ENCODE peak calls at places on chromosome 4, in four cellular contexts. One of them, this sample, is unnamed.

GRCh38 chr4:82677327-82677726 is 115.5 kb upstream of the TMEM150C start:
- DNase-seq in left lung: no peak
- DNase-seq in activated CD4-positive, alpha-beta T cell treated with anti-CD3 and anti-CD28 coated beads, Interleukin-2, amount 10 ng/mL, durations not matched to agents 7 days and 5 days: no peak
- DNase-seq in fibroblast of pulmonary artery: no peak
- DNase-seq in this sample: no peak

GRCh38 chr4:80215449-80216052 is 18.2 kb downstream of the PRDM8 start:
- DNase-seq in fibroblast of pulmonary artery: peak; percentile 66
- DNase-seq in activated CD4-positive, alpha-beta T cell treated with anti-CD3 and anti-CD28 coated beads, Interleukin-2, amount 10 ng/mL, durations not matched to agents 7 days and 5 days: no peak
- DNase-seq in left lung: no peak
- DNase-seq in this sample: no peak

GRCh38 chr4:101346562-101347266 is 612 bp downstream of the PPP3CA start:
- DNase-seq in activated CD4-positive, alpha-beta T cell treated with anti-CD3 and anti-CD28 coated beads, Interleukin-2, amount 10 ng/mL, durations not matched to agents 7 days and 5 days: peak; percentile 59
- DNase-seq in left lung: peak; percentile 90
- DNase-seq in fibroblast of pulmonary artery: peak; percentile 74
- DNase-seq in this sample: peak; percentile 50

GRCh38 chr4:88533937-88534750 is 10.6 kb upstream of the PYURF start:
- DNase-seq in left lung: no peak
- DNase-seq in fibroblast of pulmonary artery: peak; percentile 61
- DNase-seq in activated CD4-positive, alpha-beta T cell treated with anti-CD3 and anti-CD28 coated beads, Interleukin-2, amount 10 ng/mL, durations not matched to agents 7 days and 5 days: no peak
- DNase-seq in this sample: no peak

GRCh38 chr4:173130671-173131070 is 37.9 kb upstream of the GALNT7 start:
- DNase-seq in fibroblast of pulmonary artery: no peak
- DNase-seq in left lung: no peak
- DNase-seq in activated CD4-positive, alpha-beta T cell treated with anti-CD3 and anti-CD28 coated beads, Interleukin-2, amount 10 ng/mL, durations not matched to agents 7 days and 5 days: no peak
- DNase-seq in this sample: no peak

GRCh38 chr4:151567056-151567455 is 158.1 kb downstream of the FHIP1A start:
- DNase-seq in activated CD4-positive, alpha-beta T cell treated with anti-CD3 and anti-CD28 coated beads, Interleukin-2, amount 10 ng/mL, durations not matched to agents 7 days and 5 days: no peak
- DNase-seq in left lung: no peak
- DNase-seq in fibroblast of pulmonary artery: no peak
- DNase-seq in this sample: no peak

GRCh38 chr4:682490-683172 is 6.3 kb downstream of the SLC49A3 start:
- DNase-seq in left lung: peak; percentile 73
- DNase-seq in fibroblast of pulmonary artery: no peak
- DNase-seq in activated CD4-positive, alpha-beta T cell treated with anti-CD3 and anti-CD28 coated beads, Interleukin-2, amount 10 ng/mL, durations not matched to agents 7 days and 5 days: no peak
- DNase-seq in this sample: no peak

GRCh38 chr4:52856802-52857201 is 5.3 kb upstream of the RASL11B start:
- DNase-seq in activated CD4-positive, alpha-beta T cell treated with anti-CD3 and anti-CD28 coated beads, Interleukin-2, amount 10 ng/mL, durations not matched to agents 7 days and 5 days: peak; percentile 21
- DNase-seq in fibroblast of pulmonary artery: no peak
- DNase-seq in left lung: no peak
- DNase-seq in this sample: no peak

GRCh38 chr4:116668190-116668589 is 417.2 kb downstream of the TRAM1L1 start:
- DNase-seq in fibroblast of pulmonary artery: no peak
- DNase-seq in left lung: no peak
- DNase-seq in activated CD4-positive, alpha-beta T cell treated with anti-CD3 and anti-CD28 coated beads, Interleukin-2, amount 10 ng/mL, durations not matched to agents 7 days and 5 days: no peak
- DNase-seq in this sample: no peak

GRCh38 chr4:141028024-141028529 is 105.2 kb downstream of the RNF150 start:
- DNase-seq in left lung: no peak
- DNase-seq in activated CD4-positive, alpha-beta T cell treated with anti-CD3 and anti-CD28 coated beads, Interleukin-2, amount 10 ng/mL, durations not matched to agents 7 days and 5 days: no peak
- DNase-seq in fibroblast of pulmonary artery: peak; percentile 20
- DNase-seq in this sample: no peak

GRCh38 chr4:81470456-81471327 is 1.0 kb downstream of the RASGEF1B start:
- DNase-seq in left lung: peak; percentile 77
- DNase-seq in fibroblast of pulmonary artery: peak; percentile 36
- DNase-seq in activated CD4-positive, alpha-beta T cell treated with anti-CD3 and anti-CD28 coated beads, Interleukin-2, amount 10 ng/mL, durations not matched to agents 7 days and 5 days: peak; percentile 45
- DNase-seq in this sample: no peak

GRCh38 chr4:184536881-184537248 is 62.5 kb upstream of the IRF2 start:
- DNase-seq in activated CD4-positive, alpha-beta T cell treated with anti-CD3 and anti-CD28 coated beads, Interleukin-2, amount 10 ng/mL, durations not matched to agents 7 days and 5 days: no peak
- DNase-seq in left lung: no peak
- DNase-seq in fibroblast of pulmonary artery: no peak
- DNase-seq in this sample: no peak

This sample was measured in GDM1.